ENCODE peak calls at places on chromosome 2, in five cellular contexts. V is GM23248, N is amniotic stem cell, I is GM10248, B is cortex of kidney. F is an unnamed sample.

GRCh38 chr2:168565512-168565911 is 109.4 kb downstream of the CERS6 start:
- DNase-seq in N (no peak), I (no peak), V (no peak), B (no peak), F (no peak)

GRCh38 chr2:105910497-105911238 is 166.0 kb downstream of the NCK2 start:
- DNase-seq in I (no peak), N (no peak), V (no peak), B (no peak), F (no peak)

GRCh38 chr2:232113821-232114220 is 152.3 kb downstream of the DIS3L2 start:
- DNase-seq in B (no peak), N (no peak), I (no peak), V (peak), F (no peak)

GRCh38 chr2:164510895-164511294 is 110.4 kb downstream of the GRB14 start:
- DNase-seq in I (no peak), V (no peak), B (no peak), N (no peak), F (no peak)

GRCh38 chr2:189951791-189952535 is 110.6 kb downstream of the MSTN start:
- DNase-seq in I (no peak), B (no peak), N (no peak), V (no peak), F (no peak)

GRCh38 chr2:241314933-241315182 is 614 bp downstream of the HDLBP start:
- DNase-seq in I (no peak), B (no peak), N (no peak), V (no peak), F (no peak)

GRCh38 chr2:42829556-42830510 is 37.5 kb upstream of the HAAO start:
- DNase-seq in I (no peak), N (no peak), V (peak), B (no peak), F (no peak)

GRCh38 chr2:181396575-181397062 is 60.6 kb upstream of the ITGA4 start:
- DNase-seq in V (peak), B (no peak), N (no peak), I (no peak), F (no peak)

GRCh38 chr2:12036640-12036983 is 290.2 kb downstream of the LPIN1 start:
- DNase-seq in N (no peak), I (no peak), B (no peak), V (no peak), F (peak)

GRCh38 chr2:135164431-135164830 is 112.3 kb downstream of the RAB3GAP1 start:
- DNase-seq in B (no peak), I (no peak), N (peak), V (peak), F (no peak)

GRCh38 chr2:36556847-36557246 is 41.1 kb downstream of the FEZ2 start:
- DNase-seq in N (peak), B (no peak), I (no peak), V (peak), F (no peak)

GRCh38 chr2:66574701-66575624 is 140.0 kb downstream of the MEIS1 start:
- DNase-seq in I (peak), V (peak), N (peak), B (no peak), F (peak)

GRCh38 chr2:122112633-122113032 is 357.2 kb downstream of the TSN start:
- DNase-seq in I (no peak), B (no peak), N (no peak), V (no peak), F (no peak)

F was measured in B cell.